ENCODE peak calls at places on chromosomes 6 and 20, in four cellular contexts. One of them, this sample, is unnamed.

GRCh38 chr6:113857565-113858066 is 471 bp downstream of the MARCKS start:
- DNase-seq in neuronal stem cell: peak
- DNase-seq in IMR-90: no peak
- DNase-seq in mesenchymal stem cell: no peak
- DNase-seq in this sample: peak

GRCh38 chr6:139757766-139758655 is 383.6 kb upstream of the CITED2 start:
- DNase-seq in neuronal stem cell: no peak
- DNase-seq in IMR-90: peak
- DNase-seq in mesenchymal stem cell: no peak
- DNase-seq in this sample: no peak

GRCh38 chr6:21595951-21596378 is 2.4 kb downstream of the SOX4 start:
- DNase-seq in neuronal stem cell: no peak
- DNase-seq in IMR-90: no peak
- DNase-seq in mesenchymal stem cell: peak
- DNase-seq in this sample: peak

GRCh38 chr20:598133-598881 is 11.8 kb downstream of the TCF15 start:
- DNase-seq in neuronal stem cell: no peak
- DNase-seq in IMR-90: no peak
- DNase-seq in mesenchymal stem cell: no peak
- DNase-seq in this sample: no peak

GRCh38 chr6:93416575-93417420 is 2.6 kb downstream of the EPHA7 start:
- DNase-seq in neuronal stem cell: peak
- DNase-seq in IMR-90: no peak
- DNase-seq in mesenchymal stem cell: peak
- DNase-seq in this sample: peak

GRCh38 chr6:153368131-153368530 is 237.0 kb upstream of the RGS17 start:
- DNase-seq in neuronal stem cell: no peak
- DNase-seq in IMR-90: no peak
- DNase-seq in mesenchymal stem cell: no peak
- DNase-seq in this sample: no peak

GRCh38 chr6:107564223-107564855 is 74.4 kb downstream of the SOBP start:
- DNase-seq in neuronal stem cell: no peak
- DNase-seq in IMR-90: no peak
- DNase-seq in mesenchymal stem cell: no peak
- DNase-seq in this sample: no peak

GRCh38 chr6:90289902-90290301 is 6.7 kb downstream of the BACH2 start:
- DNase-seq in neuronal stem cell: no peak
- DNase-seq in IMR-90: no peak
- DNase-seq in mesenchymal stem cell: no peak
- DNase-seq in this sample: no peak

GRCh38 chr6:136990754-136991153 is 54.0 kb downstream of the IL20RA start:
- DNase-seq in neuronal stem cell: no peak
- DNase-seq in IMR-90: no peak
- DNase-seq in mesenchymal stem cell: no peak
- DNase-seq in this sample: peak

GRCh38 chr20:53216856-53217576 is 244.9 kb downstream of the TSHZ2 start:
- DNase-seq in neuronal stem cell: peak
- DNase-seq in IMR-90: no peak
- DNase-seq in mesenchymal stem cell: peak
- DNase-seq in this sample: peak

GRCh38 chr6:31007694-31008093 is 2.6 kb upstream of the MUC22 start:
- DNase-seq in neuronal stem cell: no peak
- DNase-seq in IMR-90: peak
- DNase-seq in mesenchymal stem cell: peak
- DNase-seq in this sample: no peak

DNA sequence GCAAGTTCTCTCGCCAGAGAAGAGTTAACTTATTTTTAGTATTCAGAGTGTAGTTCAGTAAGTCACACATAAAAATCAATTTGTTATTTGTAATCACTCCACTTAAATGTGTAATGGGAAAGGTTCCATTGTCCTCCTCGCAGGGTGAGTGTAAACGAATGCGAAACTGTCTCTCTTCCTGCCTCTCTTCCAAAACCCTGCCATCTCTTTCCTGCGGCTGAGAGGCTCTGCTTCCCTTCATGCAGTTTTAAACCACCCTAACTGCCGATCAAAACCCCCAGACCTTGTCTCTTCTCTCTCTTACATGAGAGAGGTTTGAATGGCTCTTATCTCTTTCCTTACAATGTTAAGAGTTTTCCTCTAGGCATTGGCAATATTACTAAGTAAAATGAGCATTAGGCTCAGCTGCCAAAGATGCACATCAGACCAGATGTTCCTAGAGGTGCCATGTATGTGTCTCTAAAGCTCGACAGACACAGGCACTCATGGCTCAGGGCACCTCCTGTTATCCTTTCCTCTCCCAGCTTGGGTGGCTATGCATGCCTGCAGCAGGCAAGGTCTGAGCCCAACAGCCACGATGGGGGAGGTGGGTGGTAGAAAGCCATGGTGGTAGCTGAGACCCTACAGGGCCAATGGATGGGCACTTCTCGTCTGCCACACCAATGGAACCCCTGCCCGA is 91.2 kb downstream of the JARID2 start:
- DNase-seq in neuronal stem cell: no peak
- DNase-seq in IMR-90: no peak
- DNase-seq in mesenchymal stem cell: no peak
- DNase-seq in this sample: no peak
- H3K27ac ChIP-seq in neuronal stem cell: no peak
- H3K27ac ChIP-seq in IMR-90: no peak
- H3K27ac ChIP-seq in mesenchymal stem cell: no peak
- H3K27ac ChIP-seq in this sample: no peak

DNA sequence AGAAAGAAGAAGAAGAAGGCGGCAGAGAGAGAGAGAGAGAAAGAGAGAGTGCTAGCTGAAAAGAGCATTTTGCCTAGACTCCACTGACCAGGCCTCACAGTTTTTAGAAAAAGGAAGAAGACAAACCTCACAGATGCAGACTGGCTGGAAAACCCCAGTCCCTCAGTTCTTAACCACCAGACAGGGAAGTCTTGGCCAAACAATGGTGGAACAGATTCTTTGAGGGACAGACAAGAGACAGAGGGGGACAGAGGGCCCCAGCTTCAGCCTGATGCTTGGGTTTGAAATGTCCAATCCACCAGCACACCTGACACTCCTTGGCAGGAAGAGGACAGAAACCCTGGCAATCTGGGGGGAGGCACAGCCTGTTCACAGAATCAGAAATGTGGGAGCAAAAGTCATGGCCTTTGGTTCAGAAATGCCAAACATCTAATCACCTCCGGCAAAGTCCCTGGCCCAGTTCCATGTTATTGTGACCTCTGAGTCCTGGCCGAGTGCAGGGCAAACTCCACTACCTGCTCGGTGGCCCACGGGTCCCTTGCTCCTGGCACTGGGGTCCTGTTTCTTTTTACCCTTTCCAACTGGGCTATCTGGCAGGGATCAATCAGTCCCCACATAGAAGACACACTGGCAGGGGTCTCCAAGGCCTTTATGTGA is 235.2 kb downstream of the LY86 start:
- DNase-seq in neuronal stem cell: no peak
- DNase-seq in IMR-90: no peak
- DNase-seq in mesenchymal stem cell: no peak
- DNase-seq in this sample: no peak
- H2BK15ac ChIP-seq in neuronal stem cell: no peak
- H2BK15ac ChIP-seq in IMR-90: no peak
- H2BK15ac ChIP-seq in mesenchymal stem cell: no peak
- H2BK15ac ChIP-seq in this sample: no peak

DNA sequence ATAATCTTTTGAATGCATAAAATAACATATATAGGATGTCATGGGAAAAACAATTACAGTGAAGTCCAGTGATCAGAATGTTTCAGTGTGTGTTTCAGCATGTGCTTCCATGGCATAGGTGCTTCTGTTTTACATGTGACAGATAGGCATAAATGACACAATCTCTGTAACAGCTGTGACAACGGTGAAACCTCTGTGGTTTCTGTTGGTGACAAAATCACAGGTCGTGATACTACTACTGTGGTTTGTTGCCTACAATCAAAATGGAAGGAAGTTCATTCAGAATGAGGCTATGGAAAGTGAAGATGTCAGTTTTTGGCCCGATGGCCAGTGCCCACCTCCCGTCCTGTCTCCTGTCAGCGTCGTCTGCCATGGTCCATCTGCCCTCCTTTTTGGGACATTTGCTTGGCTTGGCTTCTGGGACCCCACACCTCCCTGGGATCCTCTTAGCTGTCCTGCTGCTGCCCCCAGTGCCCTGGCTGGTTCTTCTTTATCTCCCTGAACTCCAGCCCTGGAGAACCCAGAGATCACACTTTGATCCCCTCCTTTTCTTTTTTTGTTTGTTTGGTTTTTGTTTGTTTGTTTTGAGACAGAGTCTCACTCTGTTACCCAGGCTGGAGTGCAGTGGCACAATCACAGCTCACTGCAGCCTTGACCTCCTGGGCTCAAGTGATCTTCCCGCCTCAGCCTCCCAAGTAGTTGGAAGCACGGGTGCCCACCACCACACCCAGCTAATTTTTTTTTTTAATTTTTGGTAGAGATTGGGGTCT is 79.3 kb upstream of the NAA20 start:
- DNase-seq in neuronal stem cell: no peak
- DNase-seq in IMR-90: no peak
- DNase-seq in mesenchymal stem cell: no peak
- DNase-seq in this sample: no peak
- H3K4ac ChIP-seq in neuronal stem cell: no peak
- H3K4ac ChIP-seq in IMR-90: no peak
- H3K4ac ChIP-seq in mesenchymal stem cell: no peak
- H3K4ac ChIP-seq in this sample: no peak

DNA sequence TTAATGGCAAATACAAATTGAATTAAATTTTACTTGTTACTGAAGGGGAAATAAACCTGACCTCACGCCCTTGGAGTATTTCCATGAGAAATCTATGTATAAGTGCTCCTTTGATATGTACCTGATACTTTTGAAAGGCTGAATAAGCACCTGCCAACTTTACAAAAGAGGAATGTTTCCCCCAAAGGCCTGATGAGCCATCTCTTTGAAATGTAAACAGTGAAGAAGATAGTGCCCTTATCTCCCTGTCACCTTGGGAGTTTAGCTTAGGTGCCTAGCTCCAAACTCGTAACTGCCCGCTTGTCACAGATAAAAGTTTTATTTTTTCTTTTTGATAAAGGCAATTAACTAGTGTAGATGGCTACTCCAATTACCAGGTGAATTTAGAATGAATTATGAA is 1.1 kb upstream of the ZNF343 start:
- DNase-seq in neuronal stem cell: no peak
- DNase-seq in IMR-90: no peak
- DNase-seq in mesenchymal stem cell: no peak
- DNase-seq in this sample: peak
- H3K27ac ChIP-seq in neuronal stem cell: no peak
- H3K27ac ChIP-seq in IMR-90: no peak
- H3K27ac ChIP-seq in mesenchymal stem cell: no peak
- H3K27ac ChIP-seq in this sample: no peak

GRCh38 chr20:61939691-61940360 is 125.9 kb downstream of the TAF4 start:
- DNase-seq in neuronal stem cell: no peak
- DNase-seq in IMR-90: no peak
- DNase-seq in mesenchymal stem cell: no peak
- DNase-seq in this sample: no peak

GRCh38 chr20:61937146-61937962 is 128.3 kb downstream of the TAF4 start:
- DNase-seq in neuronal stem cell: no peak
- DNase-seq in IMR-90: no peak
- DNase-seq in mesenchymal stem cell: no peak
- DNase-seq in this sample: no peak

GRCh38 chr20:61938839-61939690 is 126.6 kb downstream of the TAF4 start:
- DNase-seq in neuronal stem cell: no peak
- DNase-seq in IMR-90: no peak
- DNase-seq in mesenchymal stem cell: no peak
- DNase-seq in this sample: no peak

GRCh38 chr20:61936701-61937131 is 129.0 kb downstream of the TAF4 start:
- DNase-seq in neuronal stem cell: no peak
- DNase-seq in IMR-90: no peak
- DNase-seq in mesenchymal stem cell: no peak
- DNase-seq in this sample: no peak

GRCh38 chr20:61937963-61938838 is 127.5 kb downstream of the TAF4 start:
- DNase-seq in neuronal stem cell: no peak
- DNase-seq in IMR-90: no peak
- DNase-seq in mesenchymal stem cell: no peak
- DNase-seq in this sample: no peak
- H2BK15ac ChIP-seq in neuronal stem cell: no peak
- H2BK15ac ChIP-seq in IMR-90: no peak
- H2BK15ac ChIP-seq in mesenchymal stem cell: no peak
- H2BK15ac ChIP-seq in this sample: no peak

GRCh38 chr20:63955846-63956663 is at the start of gene UCKL1:
- DNase-seq in neuronal stem cell: peak
- DNase-seq in IMR-90: peak
- DNase-seq in mesenchymal stem cell: peak
- DNase-seq in this sample: peak
- H3K4ac ChIP-seq in neuronal stem cell: peak
- H3K4ac ChIP-seq in IMR-90: peak
- H3K4ac ChIP-seq in mesenchymal stem cell: peak
- H3K4ac ChIP-seq in this sample: peak

GRCh38 chr6:4402477-4402976 is 267.2 kb upstream of the ECI2 start:
- DNase-seq in neuronal stem cell: no peak
- DNase-seq in IMR-90: peak
- DNase-seq in mesenchymal stem cell: peak
- DNase-seq in this sample: peak

GRCh38 chr6:4404410-4404809 is 269.0 kb upstream of the ECI2 start:
- DNase-seq in neuronal stem cell: no peak
- DNase-seq in IMR-90: no peak
- DNase-seq in mesenchymal stem cell: no peak
- DNase-seq in this sample: no peak

GRCh38 chr6:4403828-4404227 is 268.5 kb upstream of the ECI2 start:
- DNase-seq in neuronal stem cell: no peak
- DNase-seq in IMR-90: no peak
- DNase-seq in mesenchymal stem cell: no peak
- DNase-seq in this sample: no peak

GRCh38 chr6:4401408-4402367 is 266.3 kb upstream of the ECI2 start:
- DNase-seq in neuronal stem cell: no peak
- DNase-seq in IMR-90: peak
- DNase-seq in mesenchymal stem cell: no peak
- DNase-seq in this sample: no peak

DNA sequence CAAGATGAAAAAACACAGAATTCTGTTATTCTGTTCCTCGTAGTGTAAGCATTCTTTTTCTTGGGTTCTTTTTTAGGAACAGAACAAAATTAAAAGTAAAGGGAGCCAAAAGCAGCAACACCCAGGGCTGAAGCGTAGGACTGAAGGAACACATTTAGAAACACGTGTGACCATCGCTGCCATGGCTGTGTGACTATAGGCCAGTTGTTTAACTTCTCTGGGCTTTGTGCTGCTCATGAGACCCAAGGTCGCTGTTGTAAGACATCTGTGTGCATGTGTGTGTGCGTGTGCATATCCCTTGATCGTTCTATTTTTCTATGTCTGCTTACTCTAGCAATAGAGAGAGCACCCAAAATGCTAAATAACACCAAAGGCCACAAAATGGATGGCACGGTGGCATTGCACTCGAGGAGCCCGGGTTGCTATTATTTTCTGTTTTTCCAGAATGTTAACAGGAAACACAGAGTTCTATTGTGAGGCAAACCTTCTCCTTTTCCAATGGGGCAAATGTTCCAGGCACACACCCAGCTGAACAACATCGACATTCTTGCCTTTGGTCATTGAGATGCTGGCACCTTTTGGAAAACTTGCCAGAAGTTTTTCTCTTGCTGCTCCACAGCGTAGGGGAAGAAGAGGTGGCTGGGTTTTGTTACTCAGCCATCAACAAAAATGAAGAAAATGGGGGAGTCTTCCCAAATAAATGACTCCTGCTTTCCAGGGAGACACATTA is 267.8 kb upstream of the ECI2 start:
- DNase-seq in neuronal stem cell: no peak
- DNase-seq in IMR-90: no peak
- DNase-seq in mesenchymal stem cell: no peak
- DNase-seq in this sample: no peak
- H3K27ac ChIP-seq in neuronal stem cell: no peak
- H3K27ac ChIP-seq in IMR-90: peak
- H3K27ac ChIP-seq in mesenchymal stem cell: no peak
- H3K27ac ChIP-seq in this sample: no peak

This sample was measured in mesendoderm.